ENCODE peak calls at places on chromosomes 12 and 14, in four cellular contexts. K is natural killer cell, N is occipital lobe, D is mesothelial cell of epicardium. T is an unnamed sample.
A peak's percentile ranks its signal among the peaks of the same experiment; 100 is the strongest.

GRCh38 chr14:105774001-105774400 is 247.6 kb downstream of the TMEM121 start:
- DNase-seq in N (no peak), D (no peak), K (no peak), T (no peak)

GRCh38 chr14:67515386-67516079 is 17.6 kb upstream of the PLEKHH1 start:
- DNase-seq in D (no peak), K (no peak), N (peak; percentile 24), T (no peak)

GRCh38 chr14:51846631-51847488 is 13.6 kb upstream of the GNG2 start:
- DNase-seq in N (peak; percentile 18), K (peak; percentile 82), D (no peak), T (no peak)

GRCh38 chr14:47585447-47585846 is 90.0 kb downstream of the MDGA2 start:
- DNase-seq in K (no peak), D (no peak), N (no peak), T (no peak)

GRCh38 chr14:54798465-54799124 is 104.0 kb downstream of the GCH1 start:
- DNase-seq in N (no peak), K (no peak), D (no peak), T (no peak)

GRCh38 chr12:52293926-52294325 is 2.6 kb upstream of the KRT81 start:
- DNase-seq in D (no peak), K (no peak), N (no peak), T (no peak)

GRCh38 chr14:23294734-23295561 is 7.7 kb downstream of the PPP1R3E start:
- DNase-seq in D (no peak), K (peak; percentile 51), N (no peak), T (no peak)

GRCh38 chr14:64602826-64603225 is 53.1 kb downstream of the PPP1R36 start:
- DNase-seq in K (no peak), D (no peak), N (no peak), T (no peak)

GRCh38 chr14:77973246-77973645 is 173.3 kb downstream of the ADCK1 start:
- DNase-seq in D (no peak), N (no peak), K (no peak), T (no peak)

GRCh38 chr12:55446334-55446733 is 2.5 kb downstream of the OR6C2 start:
- DNase-seq in N (no peak), K (no peak), D (no peak), T (no peak)

GRCh38 chr14:73616831-73617230 is 4.5 kb downstream of the ACOT6 start:
- DNase-seq in D (no peak), N (no peak), K (no peak), T (no peak)

GRCh38 chr14:69501362-69501964 is 16.9 kb downstream of the PLEKHD1 start:
- DNase-seq in D (peak; percentile 54), N (peak; percentile 71), K (no peak), T (no peak)

GRCh38 chr12:105921872-105922669 is 216.7 kb downstream of the NUAK1 start:
- DNase-seq in K (no peak), D (no peak), N (peak; percentile 26), T (no peak)

GRCh38 chr12:49893753-49894752 is 9.6 kb downstream of the FAIM2 start:
- DNase-seq in N (no peak), K (no peak), D (no peak), T (no peak)

GRCh38 chr12:66335746-66336145 is 33.5 kb downstream of the HELB start:
- DNase-seq in D (no peak), N (no peak), K (no peak), T (no peak)

GRCh38 chr14:75049731-75050201 is 1.5 kb downstream of the MLH3 start:
- DNase-seq in D (no peak), N (no peak), K (no peak), T (no peak)

GRCh38 chr12:32541754-32542374 is 137.2 kb upstream of the DNM1L start:
- DNase-seq in D (no peak), N (no peak), K (no peak), T (no peak)

GRCh38 chr14:43252866-43253265 is 1254.2 kb downstream of the FSCB start:
- DNase-seq in N (no peak), D (no peak), K (no peak), T (no peak)

GRCh38 chr14:64598404-64598803 is 48.6 kb downstream of the PPP1R36 start:
- DNase-seq in D (no peak), K (no peak), N (no peak), T (no peak)

GRCh38 chr12:30754383-30754749 is 385 bp downstream of the CAPRIN2 start:
- DNase-seq in N (peak; percentile 45), D (no peak), K (no peak), T (no peak)

GRCh38 chr14:74614508-74615495 is 2.8 kb upstream of the LTBP2 start:
- DNase-seq in N (no peak), D (no peak), K (no peak), T (no peak)

GRCh38 chr12:67472551-67472950 is 176.0 kb upstream of the DYRK2 start:
- DNase-seq in N (peak; percentile 22), D (no peak), K (no peak), T (no peak)

GRCh38 chr12:104212516-104212915 is 3.1 kb upstream of the TXNRD1 start:
- DNase-seq in N (no peak), K (no peak), D (no peak), T (no peak)

GRCh38 chr12:19462441-19462840 is 23.1 kb downstream of the AEBP2 start:
- DNase-seq in K (no peak), N (no peak), D (no peak), T (no peak)

GRCh38 chr12:39723831-39724230 is 104.2 kb upstream of the ABCD2 start:
- DNase-seq in K (no peak), D (no peak), N (peak; percentile 17), T (no peak)

GRCh38 chr12:70732287-70732686 is 95.1 kb upstream of the PTPRB start:
- DNase-seq in K (no peak), D (no peak), N (no peak), T (no peak)

GRCh38 chr12:67048371-67048770 is 220.8 kb upstream of the CAND1 start:
- DNase-seq in K (no peak), D (no peak), N (no peak), T (no peak)

T was measured in sciatic nerve.